ENCODE peak calls at places on chromosomes 2 and 18, in five cellular contexts. C is H1, R is NT2/D1, K is HepG2, Q is GM12878. O is an unnamed sample.

GRCh38 chr2:85935746-85936208 is 47.0 kb upstream of the ST3GAL5 start:
- DNase-seq in Q (no peak), C (peak), K (no peak), R (peak), O (peak)

GRCh38 chr18:24678626-24679025 is 218.2 kb downstream of the HRH4 start:
- DNase-seq in R (no peak), C (no peak), Q (no peak), K (no peak), O (no peak)

GRCh38 chr2:217933326-217933993 is 69.3 kb downstream of the TNS1 start:
- DNase-seq in R (no peak), C (no peak), Q (no peak), K (no peak), O (no peak)

GRCh38 chr2:143581989-143582719 is 452.9 kb downstream of the ARHGAP15 start:
- DNase-seq in Q (no peak), R (no peak), K (no peak), C (no peak), O (no peak)

GRCh38 chr2:55120634-55121359 is 70.5 kb upstream of the RTN4 start:
- DNase-seq in R (no peak), Q (no peak), K (no peak), C (no peak), O (peak)

GRCh38 chr2:132253496-132254305 is 91.9 kb upstream of the ANKRD30BL start:
- DNase-seq in K (no peak), C (no peak), R (no peak), Q (no peak), O (no peak)

GRCh38 chr2:18178736-18179349 is 300.4 kb downstream of the KCNS3 start:
- DNase-seq in C (peak), Q (peak), R (peak), K (peak), O (peak)

GRCh38 chr2:74708883-74709282 is 54.8 kb downstream of the SEMA4F start:
- DNase-seq in Q (no peak), C (no peak), K (peak), R (no peak), O (no peak)

GRCh38 chr2:229363126-229363814 is 92.2 kb upstream of the PID1 start:
- DNase-seq in C (no peak), K (no peak), R (no peak), Q (no peak), O (no peak)

GRCh38 chr18:25590456-25590855 is 238.5 kb upstream of the ZNF521 start:
- DNase-seq in K (no peak), R (no peak), C (no peak), Q (no peak), O (no peak)

GRCh38 chr2:64586883-64587481 is 62.9 kb downstream of the AFTPH start:
- DNase-seq in C (no peak), K (peak), Q (no peak), R (no peak), O (peak)

GRCh38 chr2:240297553-240298315 is 137.7 kb upstream of the GPC1 start:
- DNase-seq in R (no peak), C (no peak), K (no peak), Q (no peak), O (no peak)

GRCh38 chr2:224722250-224722649 is 6.1 kb upstream of the CCDC195 start:
- DNase-seq in R (peak), Q (no peak), C (no peak), K (no peak), O (no peak)

GRCh38 chr2:33207336-33207735 is 260.6 kb downstream of the LTBP1 start:
- DNase-seq in R (no peak), C (no peak), Q (no peak), K (no peak), O (no peak)

GRCh38 chr2:96143848-96144480 is 1.3 kb downstream of the DUSP2 start:
- DNase-seq in Q (no peak), K (no peak), C (no peak), R (no peak), O (peak)

GRCh38 chr2:182066439-182067061 is 80.9 kb downstream of the PPP1R1C start:
- DNase-seq in K (no peak), C (no peak), Q (no peak), R (no peak), O (no peak)

GRCh38 chr2:175007510-175007909 is 2.3 kb upstream of the CHN1 start:
- DNase-seq in R (no peak), C (no peak), K (no peak), Q (no peak), O (no peak)

GRCh38 chr18:78511666-78512065 is 468.0 kb upstream of the SALL3 start:
- DNase-seq in C (no peak), K (no peak), Q (no peak), R (no peak), O (no peak)

GRCh38 chr18:10078053-10078452 is 164.2 kb downstream of the VAPA start:
- DNase-seq in K (no peak), C (no peak), Q (no peak), R (no peak), O (no peak)

DNA sequence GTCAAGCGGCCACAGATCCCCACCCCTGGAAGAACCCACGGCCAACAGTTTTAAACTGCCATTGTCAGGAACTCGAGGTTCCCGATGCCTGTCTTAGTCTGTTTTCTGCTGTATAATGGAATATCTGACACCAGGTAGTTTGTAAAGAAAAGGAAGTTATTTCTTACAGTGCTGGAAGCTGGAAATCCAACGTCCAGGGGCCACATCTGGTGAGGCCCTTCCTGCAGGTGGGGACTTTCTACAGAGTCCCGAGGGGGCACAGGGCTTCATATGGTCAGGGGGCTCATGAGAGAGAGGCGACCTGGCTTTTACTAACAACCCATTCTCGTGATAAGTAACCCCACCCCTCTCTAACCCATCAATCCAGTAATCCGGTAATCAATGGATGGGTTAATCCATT is 501.6 kb upstream of the MYT1L start:
- DNase-seq in C (no peak), R (no peak), K (no peak), Q (no peak), O (no peak)
- TF ChIP-seq SUZ12 in C (no peak), R (no peak), K (no peak), Q (no peak), O (no peak)

GRCh38 chr18:3012306-3012919 is 531 bp downstream of the LPIN2 start:
- DNase-seq in C (no peak), Q (no peak), R (no peak), K (no peak), O (peak)
- TF ChIP-seq SUZ12 in C (no peak), Q (no peak), R (no peak), K (no peak), O (no peak)

DNA sequence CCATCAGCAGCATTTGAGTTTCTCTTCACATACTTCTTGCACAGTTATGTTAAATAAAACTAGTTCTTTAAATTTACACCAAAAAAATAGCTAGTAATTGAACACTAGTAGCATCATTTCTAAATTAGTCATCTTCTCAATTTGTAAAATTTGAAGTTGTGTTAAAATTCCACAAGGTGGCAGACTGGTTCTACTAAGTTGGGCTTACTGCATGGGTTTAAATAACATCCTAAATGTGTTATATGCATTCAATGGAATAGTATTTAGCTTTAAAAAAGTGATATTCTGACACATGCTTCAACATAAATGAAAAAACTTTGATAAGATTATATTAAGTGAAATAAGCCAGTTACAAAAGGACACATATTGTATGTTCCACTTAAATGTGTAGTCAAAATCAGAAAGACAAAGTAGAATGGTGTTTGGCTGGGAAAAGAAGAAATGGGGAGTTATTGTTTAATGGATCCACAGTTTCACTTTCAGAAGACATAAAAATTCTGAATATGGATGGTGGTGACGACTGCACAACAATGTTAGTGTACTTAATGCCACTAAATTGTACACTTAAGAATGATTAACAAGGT is 28.7 kb upstream of the RPRD1A start:
- DNase-seq in K (peak), R (peak), Q (no peak), C (no peak), O (peak)
- TF ChIP-seq SUZ12 in K (no peak), R (no peak), Q (no peak), C (no peak), O (no peak)

GRCh38 chr2:43215673-43216255 is 10.6 kb downstream of the ZFP36L2 start:
- DNase-seq in C (no peak), R (no peak), Q (no peak), K (no peak), O (no peak)
- TF ChIP-seq SUZ12 in C (no peak), R (no peak), Q (no peak), K (no peak), O (no peak)

GRCh38 chr2:238895901-238896600 is 48.2 kb downstream of the TWIST2 start:
- DNase-seq in K (peak), C (peak), R (peak), Q (no peak), O (peak)
- TF ChIP-seq SUZ12 in K (no peak), C (no peak), R (no peak), Q (no peak), O (no peak)

O was measured in HEK293T.